ENCODE peak calls at places on chromosome 6, in eight cellular contexts. U is ascending aorta, D is GM23338, X is neuronal stem cell, Y is body of pancreas, P is cardiac fibroblast, V is SJSA1, Q is AG10803. R is an unnamed sample.

GRCh38 chr6:54173084-54173483 is 61.8 kb downstream of the MLIP start:
- DNase-seq in U (no peak), D (no peak), X (no peak), Y (no peak), P (peak), V (no peak), Q (peak), R (no peak)

GRCh38 chr6:118931436-118931835 is 3.5 kb downstream of the MCM9 start:
- DNase-seq in U (no peak), D (no peak), X (no peak), Y (no peak), P (no peak), V (no peak), Q (no peak), R (no peak)

GRCh38 chr6:73362869-73363536 is 545 bp downstream of the KHDC3L start:
- DNase-seq in U (no peak), D (no peak), X (no peak), Y (no peak), P (no peak), V (no peak), Q (no peak), R (no peak)

GRCh38 chr6:4474810-4475209 is 301.4 kb upstream of the CDYL start:
- DNase-seq in U (no peak), D (no peak), X (no peak), Y (no peak), P (no peak), V (no peak), Q (no peak), R (no peak)

GRCh38 chr6:1554881-1555569 is 54.7 kb upstream of the FOXC1 start:
- DNase-seq in U (peak), D (peak), X (no peak), Y (peak), P (peak), V (peak), Q (peak), R (peak)

GRCh38 chr6:24918641-24919403 is 16.9 kb downstream of the RIPOR2 start:
- DNase-seq in U (no peak), D (peak), X (no peak), Y (no peak), P (peak), V (no peak), Q (no peak), R (no peak)

GRCh38 chr6:167846997-167847606 is 20.4 kb downstream of the AFDN start:
- DNase-seq in U (no peak), D (no peak), X (no peak), Y (no peak), P (no peak), V (no peak), Q (no peak), R (no peak)

GRCh38 chr6:141552463-141552862 is 580.3 kb upstream of the GJE1 start:
- DNase-seq in U (no peak), D (no peak), X (no peak), Y (peak), P (peak), V (peak), Q (peak), R (peak)

GRCh38 chr6:13012977-13013680 is 296.6 kb downstream of the PHACTR1 start:
- DNase-seq in U (peak), D (peak), X (peak), Y (peak), P (peak), V (no peak), Q (no peak), R (no peak)

GRCh38 chr6:27687154-27688013 is 214.5 kb upstream of the ZNF184 start:
- DNase-seq in U (peak), D (peak), X (peak), Y (peak), P (peak), V (peak), Q (peak), R (peak)

GRCh38 chr6:10316327-10316726 is 98.5 kb downstream of the TFAP2A start:
- DNase-seq in U (no peak), D (no peak), X (no peak), Y (no peak), P (peak), V (peak), Q (peak), R (peak)

GRCh38 chr6:51099201-51099600 is 280.5 kb downstream of the TFAP2B start:
- DNase-seq in U (no peak), D (no peak), X (no peak), Y (no peak), P (no peak), V (no peak), Q (no peak), R (no peak)

GRCh38 chr6:111011360-111012142 is 29.7 kb downstream of the RPF2 start:
- DNase-seq in U (no peak), D (peak), X (peak), Y (peak), P (peak), V (peak), Q (peak), R (peak)

GRCh38 chr6:15598273-15598778 is 64.5 kb downstream of the DTNBP1 start:
- DNase-seq in U (no peak), D (no peak), X (no peak), Y (no peak), P (no peak), V (no peak), Q (no peak), R (no peak)

GRCh38 chr6:137805622-137806021 is 61.4 kb upstream of the TNFAIP3 start:
- DNase-seq in U (no peak), D (no peak), X (no peak), Y (peak), P (peak), V (no peak), Q (no peak), R (no peak)

GRCh38 chr6:36544228-36544627 is 3.1 kb downstream of the STK38 start:
- DNase-seq in U (no peak), D (no peak), X (no peak), Y (peak), P (peak), V (peak), Q (peak), R (no peak)

GRCh38 chr6:149985506-149985937 is 21.8 kb downstream of the ULBP1 start:
- DNase-seq in U (no peak), D (no peak), X (no peak), Y (no peak), P (peak), V (no peak), Q (no peak), R (no peak)

GRCh38 chr6:70547313-70547712 is 19.4 kb upstream of the SDHAF4 start:
- DNase-seq in U (no peak), D (peak), X (no peak), Y (no peak), P (peak), V (no peak), Q (peak), R (peak)

GRCh38 chr6:137700751-137701477 is 166.1 kb upstream of the TNFAIP3 start:
- DNase-seq in U (no peak), D (no peak), X (no peak), Y (no peak), P (peak), V (no peak), Q (no peak), R (no peak)

GRCh38 chr6:170345662-170346061 is 39.1 kb downstream of the FAM120B start:
- DNase-seq in U (no peak), D (no peak), X (no peak), Y (no peak), P (no peak), V (no peak), Q (no peak), R (peak)

GRCh38 chr6:25366785-25367657 is 87.8 kb downstream of the CARMIL1 start:
- DNase-seq in U (no peak), D (no peak), X (no peak), Y (peak), P (no peak), V (no peak), Q (peak), R (no peak)

GRCh38 chr6:155974967-155975366 is 519.3 kb upstream of the NOX3 start:
- DNase-seq in U (no peak), D (no peak), X (peak), Y (no peak), P (no peak), V (no peak), Q (no peak), R (no peak)

GRCh38 chr6:1145756-1146218 is 166.1 kb upstream of the FOXQ1 start:
- DNase-seq in U (no peak), D (no peak), X (no peak), Y (no peak), P (no peak), V (no peak), Q (no peak), R (no peak)

GRCh38 chr6:100573169-100573568 is 108.4 kb upstream of the SIM1 start:
- DNase-seq in U (no peak), D (peak), X (no peak), Y (no peak), P (peak), V (peak), Q (peak), R (peak)

GRCh38 chr6:137019476-137020272 is 25.1 kb downstream of the IL20RA start:
- DNase-seq in U (no peak), D (no peak), X (no peak), Y (no peak), P (no peak), V (no peak), Q (no peak), R (no peak)

GRCh38 chr6:1040393-1040792 is 271.5 kb upstream of the FOXQ1 start:
- DNase-seq in U (no peak), D (no peak), X (no peak), Y (no peak), P (no peak), V (no peak), Q (no peak), R (no peak)

GRCh38 chr6:117559299-117559698 is 43.0 kb downstream of the GOPC start:
- DNase-seq in U (no peak), D (no peak), X (no peak), Y (no peak), P (no peak), V (no peak), Q (no peak), R (no peak)

GRCh38 chr6:72363844-72364740 is 257.8 kb upstream of the KCNQ5 start:
- DNase-seq in U (peak), D (no peak), X (no peak), Y (peak), P (peak), V (peak), Q (peak), R (peak)

GRCh38 chr6:148146717-148147116 is 195.9 kb upstream of the SASH1 start:
- DNase-seq in U (no peak), D (peak), X (no peak), Y (no peak), P (peak), V (no peak), Q (no peak), R (peak)

GRCh38 chr6:39808934-39809333 is 16.8 kb downstream of the DAAM2 start:
- DNase-seq in U (peak), D (no peak), X (no peak), Y (no peak), P (no peak), V (no peak), Q (peak), R (peak)

GRCh38 chr6:15341311-15341710 is 95.4 kb downstream of the JARID2 start:
- DNase-seq in U (no peak), D (no peak), X (no peak), Y (no peak), P (no peak), V (peak), Q (no peak), R (no peak)

GRCh38 chr6:161327360-161327953 is 53.6 kb upstream of the AGPAT4 start:
- DNase-seq in U (no peak), D (peak), X (no peak), Y (no peak), P (no peak), V (no peak), Q (no peak), R (peak)

GRCh38 chr6:122214605-122215318 is 184.7 kb upstream of the HSF2 start:
- DNase-seq in U (no peak), D (no peak), X (no peak), Y (no peak), P (no peak), V (no peak), Q (no peak), R (no peak)

GRCh38 chr6:71403422-71404134 is 115.0 kb downstream of the OGFRL1 start:
- DNase-seq in U (no peak), D (peak), X (no peak), Y (no peak), P (peak), V (peak), Q (no peak), R (peak)

GRCh38 chr6:45154679-45155078 is 173.5 kb upstream of the RUNX2 start:
- DNase-seq in U (no peak), D (no peak), X (no peak), Y (no peak), P (no peak), V (no peak), Q (no peak), R (no peak)

GRCh38 chr6:45156075-45156474 is 172.1 kb upstream of the RUNX2 start:
- DNase-seq in U (no peak), D (no peak), X (no peak), Y (no peak), P (peak), V (no peak), Q (no peak), R (no peak)

GRCh38 chr6:45160305-45160704 is 167.8 kb upstream of the RUNX2 start:
- DNase-seq in U (no peak), D (no peak), X (no peak), Y (no peak), P (no peak), V (no peak), Q (no peak), R (no peak)

DNA sequence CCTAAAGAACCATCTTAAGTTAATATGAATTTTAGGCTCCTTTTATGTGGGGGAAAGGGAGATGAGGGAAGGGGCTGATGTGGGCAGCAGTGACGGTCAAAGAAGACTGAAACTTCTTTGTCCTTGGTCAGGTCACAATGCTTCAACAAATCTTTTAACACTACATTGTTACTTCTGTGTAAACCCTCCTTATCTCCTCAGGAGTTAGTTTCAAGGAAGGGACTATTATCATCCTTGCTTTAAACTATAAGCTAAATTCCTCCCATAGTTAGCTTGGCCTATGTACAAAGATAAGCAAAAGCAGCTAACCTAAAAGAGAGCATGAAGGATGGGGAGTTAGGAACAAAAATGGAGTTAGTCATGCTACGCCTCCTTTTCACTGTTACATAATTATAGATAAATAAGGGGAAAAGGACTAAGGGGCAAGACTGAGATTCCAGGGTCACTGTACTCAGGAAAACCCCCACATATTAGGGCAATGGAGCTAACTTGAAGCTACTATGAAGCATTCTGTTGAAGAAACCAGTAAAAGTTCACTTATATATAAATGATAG is 172.7 kb upstream of the RUNX2 start:
- DNase-seq in U (no peak), D (no peak), X (no peak), Y (no peak), P (no peak), V (no peak), Q (no peak), R (no peak)
- H3K4me3 ChIP-seq in U (no peak), D (no peak), X (no peak), Y (no peak), P (no peak), V (no peak), Q (no peak), R (no peak)

DNA sequence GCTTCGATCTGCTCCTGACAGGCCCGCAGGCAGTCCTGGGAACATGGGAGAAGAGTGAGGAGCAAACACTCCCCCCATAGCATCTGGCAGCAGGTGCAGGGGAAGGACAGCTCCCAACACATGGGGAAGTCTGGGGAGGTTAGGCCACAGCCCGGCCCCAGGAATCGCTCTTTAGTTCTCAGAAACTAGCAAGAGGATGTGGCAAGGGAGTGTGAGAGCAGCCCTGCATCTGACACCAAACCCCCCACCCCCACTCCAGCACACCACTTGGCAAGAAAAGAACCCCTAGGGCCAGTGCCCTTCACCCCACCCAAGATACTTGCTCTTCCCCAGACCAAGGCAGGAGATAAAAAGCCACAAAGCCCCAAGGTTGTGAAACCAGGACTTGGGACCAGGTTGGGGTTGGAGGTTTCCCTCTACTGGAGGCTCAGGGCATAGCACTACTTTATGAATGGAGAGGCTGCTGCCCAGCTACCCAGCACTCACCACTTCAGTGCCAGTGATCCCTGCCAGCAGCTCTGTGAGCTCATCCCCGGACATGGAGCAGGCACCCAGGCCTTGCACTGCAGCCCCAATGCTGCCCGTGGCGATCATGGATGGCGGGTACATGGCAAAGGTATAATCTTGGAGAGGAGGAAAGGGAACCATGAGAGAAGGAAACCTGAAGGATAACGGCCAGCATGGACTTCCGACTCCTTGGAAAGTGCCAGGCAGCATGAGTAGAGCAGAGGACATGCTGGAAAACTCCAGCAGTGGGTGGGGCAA is 5.4 kb downstream of the CCND3 start:
- DNase-seq in U (peak), D (peak), X (peak), Y (peak), P (peak), V (peak), Q (peak), R (peak)
- H3K4me3 ChIP-seq in U (no peak), D (no peak), X (no peak), Y (no peak), P (no peak), V (no peak), Q (no peak), R (no peak)

GRCh38 chr6:29661071-29661470 is 4.2 kb downstream of the MOG start:
- DNase-seq in U (no peak), D (peak), X (no peak), Y (no peak), P (no peak), V (no peak), Q (no peak), R (no peak)
- H3K4me3 ChIP-seq in U (no peak), D (no peak), X (no peak), Y (no peak), P (no peak), V (no peak), Q (no peak), R (no peak)

DNA sequence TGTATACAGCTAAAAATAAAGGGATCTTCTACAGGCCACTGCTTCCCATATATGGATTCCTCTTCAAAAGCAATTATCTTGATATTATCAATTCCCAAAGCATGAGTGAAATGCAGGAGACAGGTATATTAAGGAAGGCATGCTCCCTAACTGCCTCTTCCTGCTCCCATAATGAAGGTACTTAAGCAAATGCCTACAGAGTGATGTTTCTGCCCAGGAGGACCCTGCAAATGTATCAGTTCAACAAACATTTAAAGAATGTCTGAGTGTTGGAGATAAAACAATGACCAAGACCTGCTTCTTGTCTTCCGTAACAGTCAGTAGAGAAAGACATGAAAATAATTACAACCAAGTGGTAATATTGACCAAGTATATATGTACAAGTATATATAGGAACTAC is 4.2 kb downstream of the UBE2J1 start:
- DNase-seq in U (no peak), D (peak), X (no peak), Y (no peak), P (no peak), V (no peak), Q (no peak), R (peak)
- H3K4me3 ChIP-seq in U (no peak), D (no peak), X (no peak), Y (no peak), P (no peak), V (no peak), Q (no peak), R (no peak)

R was measured in astrocyte of the spinal cord.